ENCODE peak calls at places on chromosomes 13 and 19, in nine cellular contexts. T is astrocyte of the spinal cord, D is pancreas, W is cardiac fibroblast, P is thoracic aorta, B is mammary epithelial cell, C is psoas muscle, G is endodermal cell, H is MM.1S. X is an unnamed sample.

GRCh38 chr13:72565893-72566292 is 161.5 kb downstream of the MZT1 start:
- DNase-seq in D (no peak), B (no peak), H (peak), C (no peak), T (peak), W (peak), G (no peak), P (no peak), X (no peak)

GRCh38 chr13:32587014-32587773 is 942 bp downstream of the PDS5B start:
- DNase-seq in T (peak), C (peak), D (peak), H (peak), W (peak), G (peak), B (peak), P (peak), X (no peak)

GRCh38 chr13:110206170-110206569 is 100.8 kb downstream of the COL4A1 start:
- DNase-seq in P (no peak), C (no peak), W (no peak), D (no peak), G (no peak), B (no peak), T (no peak), H (no peak), X (no peak)

GRCh38 chr13:94534171-94534570 is 54.7 kb upstream of the DCT start:
- DNase-seq in W (no peak), H (no peak), G (no peak), C (no peak), T (peak), P (no peak), D (no peak), B (no peak), X (peak)

GRCh38 chr19:5997371-5997770 is 19.4 kb upstream of the RANBP3 start:
- DNase-seq in C (no peak), W (no peak), D (no peak), H (no peak), P (no peak), T (no peak), G (peak), B (no peak), X (no peak)

GRCh38 chr13:112450567-112451240 is 74.5 kb downstream of the SPACA7 start:
- DNase-seq in B (no peak), G (no peak), T (no peak), P (no peak), H (no peak), W (no peak), C (no peak), D (no peak), X (no peak)

GRCh38 chr13:74794147-74794546 is 659.9 kb upstream of the KLF12 start:
- DNase-seq in G (peak), T (no peak), H (no peak), D (no peak), C (no peak), P (no peak), W (no peak), B (no peak), X (peak)

GRCh38 chr13:50847501-50847900 is 4.0 kb upstream of the DLEU7 start:
- DNase-seq in B (no peak), W (no peak), T (no peak), G (no peak), D (no peak), H (no peak), C (no peak), P (no peak), X (no peak)

GRCh38 chr19:2590630-2591399 is 111.7 kb downstream of the GNG7 start:
- DNase-seq in H (no peak), W (no peak), P (no peak), T (no peak), B (no peak), G (no peak), D (no peak), C (no peak), X (no peak)

GRCh38 chr19:36528921-36529518 is 949 bp upstream of the ZNF260 start:
- DNase-seq in W (no peak), B (peak), H (no peak), T (no peak), C (no peak), G (peak), P (no peak), D (peak), X (no peak)

GRCh38 chr13:102999498-102999897 is 66.7 kb downstream of the SLC10A2 start:
- DNase-seq in D (no peak), B (no peak), T (no peak), W (no peak), P (no peak), H (no peak), C (no peak), G (no peak), X (no peak)

GRCh38 chr19:3095375-3096191 is 1.4 kb downstream of the GNA11 start:
- DNase-seq in W (peak), B (peak), C (no peak), G (peak), D (no peak), H (no peak), T (no peak), P (no peak), X (no peak)

GRCh38 chr19:42255766-42256750 is 1.1 kb upstream of the ERF start:
- DNase-seq in G (peak), C (no peak), D (no peak), H (peak), T (peak), P (no peak), B (no peak), W (peak), X (no peak)

GRCh38 chr19:8096071-8096470 is 43.5 kb downstream of the CCL25 start:
- DNase-seq in D (no peak), T (no peak), P (no peak), C (no peak), W (no peak), B (no peak), G (peak), H (no peak), X (no peak)

GRCh38 chr13:83153833-83154232 is 728.4 kb downstream of the SLITRK1 start:
- DNase-seq in G (no peak), H (peak), D (no peak), C (no peak), W (peak), T (no peak), P (no peak), B (no peak), X (no peak)

GRCh38 chr19:19628499-19629134 is 597 bp upstream of the LPAR2 start:
- DNase-seq in G (peak), H (no peak), P (no peak), B (peak), W (peak), D (peak), T (peak), C (no peak), X (peak)

GRCh38 chr19:8537099-8537498 is 23.1 kb upstream of the ZNF414 start:
- DNase-seq in C (no peak), T (no peak), H (no peak), W (no peak), B (no peak), G (no peak), D (no peak), P (no peak), X (no peak)

GRCh38 chr19:42477933-42478332 is 35.2 kb upstream of the CXCL17 start:
- DNase-seq in P (no peak), T (no peak), G (peak), W (no peak), B (no peak), H (no peak), C (no peak), D (no peak), X (no peak)

GRCh38 chr13:32905864-32906180 is 110.4 kb upstream of the KL start:
- DNase-seq in B (no peak), G (no peak), W (peak), P (no peak), H (peak), C (no peak), T (peak), D (no peak), X (no peak)

GRCh38 chr19:41753159-41753558 is 2.2 kb upstream of the CEACAM6 start:
- DNase-seq in B (peak), W (peak), D (peak), T (no peak), H (peak), P (no peak), C (peak), G (peak), X (no peak)

GRCh38 chr13:109330123-109330522 is 456.3 kb downstream of the IRS2 start:
- DNase-seq in P (no peak), G (no peak), D (no peak), B (no peak), H (no peak), C (no peak), T (no peak), W (no peak), X (no peak)

GRCh38 chr13:68940049-68940448 is 1167.6 kb upstream of the ATXN8OS start:
- DNase-seq in P (no peak), H (no peak), G (no peak), D (no peak), B (no peak), C (no peak), W (no peak), T (no peak), X (peak)

GRCh38 chr13:49731766-49732165 is 40.5 kb upstream of the EBPL start:
- DNase-seq in D (no peak), B (peak), G (no peak), H (no peak), W (peak), C (no peak), P (no peak), T (peak), X (peak)

GRCh38 chr19:54233941-54234340 is 8.6 kb downstream of the LILRA6 start:
- DNase-seq in C (no peak), H (no peak), D (no peak), W (no peak), G (no peak), B (no peak), P (no peak), T (no peak), X (no peak)

GRCh38 chr19:48630289-48631036 is 6.7 kb downstream of the DBP start:
- DNase-seq in P (no peak), W (peak), D (no peak), G (peak), T (peak), H (no peak), C (peak), B (no peak), X (no peak)
- TF ChIP-seq CTCF in P (no peak), W (peak), D (no peak), G (peak), T (peak), H (no peak), C (no peak), B (no peak), X (no peak)

GRCh38 chr19:13060233-13060963 is 42.3 kb downstream of the LYL1 start:
- DNase-seq in D (no peak), H (peak), T (no peak), C (no peak), W (peak), P (no peak), B (peak), G (peak), X (no peak)
- H3K4me3 ChIP-seq in D (peak), H (no peak), T (no peak), C (peak), W (peak), P (peak), B (no peak), G (peak), X (peak)

GRCh38 chr19:15280915-15281683 is 48.9 kb upstream of the EPHX3 start:
- DNase-seq in T (peak), C (peak), G (no peak), P (no peak), D (peak), W (peak), B (peak), H (no peak), X (peak)
- TF ChIP-seq CTCF in T (peak), C (no peak), G (no peak), P (peak), D (no peak), W (peak), B (peak), H (no peak), X (peak)

DNA sequence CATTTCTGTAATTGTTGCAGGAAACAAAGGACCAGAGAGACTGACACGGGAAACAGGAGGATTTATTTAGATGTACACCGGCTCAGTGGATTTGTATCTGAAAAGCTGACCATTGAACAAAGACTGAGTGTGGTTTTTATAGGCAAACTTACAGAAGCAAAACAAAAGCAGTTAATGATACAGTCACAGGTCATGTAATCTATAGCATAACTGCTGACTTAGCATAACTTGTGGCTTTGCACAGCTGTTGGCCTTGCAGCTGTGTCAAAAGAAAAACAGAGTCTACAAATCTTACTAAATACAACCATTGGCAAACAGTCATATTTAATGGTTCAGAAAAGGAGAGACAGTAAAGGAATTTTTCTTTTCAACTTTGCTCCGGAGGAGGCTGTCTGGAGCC is 2.3 kb upstream of the ILF3 start:
- DNase-seq in B (no peak), H (peak), G (no peak), C (no peak), P (no peak), D (no peak), T (no peak), W (no peak), X (no peak)
- H3K4me3 ChIP-seq in B (no peak), H (no peak), G (no peak), C (peak), P (no peak), D (no peak), T (no peak), W (no peak), X (no peak)

GRCh38 chr19:588758-589692 is 656 bp upstream of the HCN2 start:
- DNase-seq in C (no peak), T (no peak), H (no peak), D (no peak), W (no peak), B (no peak), G (peak), P (no peak), X (no peak)
- TF ChIP-seq CTCF in C (no peak), T (no peak), H (no peak), D (no peak), W (no peak), B (no peak), G (no peak), P (no peak), X (no peak)

GRCh38 chr13:77811981-77812380 is 106.7 kb downstream of the EDNRB start:
- DNase-seq in B (no peak), W (no peak), G (no peak), T (no peak), P (no peak), H (no peak), D (no peak), C (no peak), X (no peak)
- H3K4me3 ChIP-seq in B (no peak), W (no peak), G (no peak), T (no peak), P (no peak), H (no peak), D (no peak), C (no peak), X (no peak)

GRCh38 chr19:664913-665443 is 2.0 kb upstream of the RNF126 start:
- DNase-seq in G (peak), W (peak), T (peak), D (peak), P (peak), C (peak), H (peak), B (peak), X (peak)

GRCh38 chr19:676007-676342 is 217 bp upstream of the FSTL3 start:
- DNase-seq in P (no peak), W (no peak), C (no peak), D (no peak), T (no peak), H (no peak), G (no peak), B (no peak), X (no peak)

GRCh38 chr19:674282-675151 is 1.7 kb upstream of the FSTL3 start:
- DNase-seq in H (no peak), T (no peak), W (no peak), C (no peak), B (no peak), P (no peak), G (no peak), D (no peak), X (no peak)

GRCh38 chr19:676343-677105 is at the start of gene FSTL3:
- DNase-seq in P (no peak), D (no peak), B (peak), W (peak), H (no peak), C (peak), G (peak), T (peak), X (peak)

GRCh38 chr19:670609-671075 is 5.5 kb upstream of the FSTL3 start:
- DNase-seq in C (no peak), W (no peak), T (no peak), H (no peak), P (no peak), D (no peak), B (no peak), G (peak), X (no peak)
- TF ChIP-seq CTCF in C (no peak), W (peak), T (no peak), H (peak), P (no peak), D (no peak), B (no peak), G (peak), X (peak)

DNA sequence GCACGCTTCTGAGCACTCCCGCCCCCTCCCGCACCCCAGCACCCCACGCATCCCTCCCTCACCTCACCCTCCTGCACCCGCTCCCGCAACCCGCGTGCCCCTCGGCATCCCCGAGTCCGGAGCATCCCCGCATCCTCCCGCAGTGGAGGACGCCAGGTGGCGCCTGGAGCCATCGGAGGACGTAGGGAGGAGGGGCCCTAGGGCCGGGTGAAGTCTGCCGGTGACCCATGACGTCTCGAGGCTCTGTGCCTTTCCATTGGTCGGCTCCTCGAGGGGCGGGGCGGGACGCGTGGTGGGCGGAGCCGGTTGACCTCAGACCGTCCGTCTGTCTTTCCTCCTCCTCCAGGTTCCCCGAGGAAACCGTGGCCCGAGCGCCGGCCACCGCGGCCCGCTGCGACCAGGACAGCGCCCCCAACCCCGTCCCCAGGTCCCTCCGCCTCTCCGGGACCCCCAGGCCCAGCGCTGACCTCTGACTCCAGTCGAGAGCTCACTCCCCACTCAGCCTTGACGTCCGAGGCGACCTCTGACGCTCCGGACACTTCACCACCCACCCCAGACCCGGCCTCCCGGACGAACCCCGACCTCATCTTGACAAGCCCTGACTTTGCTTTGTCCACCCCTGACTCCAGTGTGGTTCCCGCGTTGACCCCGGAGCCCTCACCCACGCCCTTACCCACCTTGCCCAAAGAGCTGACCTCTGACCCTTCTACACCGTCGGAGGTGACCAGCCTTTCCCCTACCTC is 19.9 kb downstream of the SBK2 start:
- DNase-seq in T (peak), C (peak), B (peak), H (peak), G (peak), D (peak), P (peak), W (peak), X (peak)
- H3K4me3 ChIP-seq in T (peak), C (peak), B (peak), H (peak), G (no peak), D (peak), P (peak), W (peak), X (peak)

GRCh38 chr19:1451916-1452801 is 2.2 kb downstream of the APC2 start:
- DNase-seq in B (no peak), P (no peak), H (no peak), C (no peak), G (peak), W (no peak), D (no peak), T (no peak), X (no peak)

GRCh38 chr19:1455336-1456120 is 5.6 kb downstream of the APC2 start:
- DNase-seq in T (no peak), H (peak), G (peak), W (peak), B (peak), C (no peak), D (peak), P (peak), X (no peak)

GRCh38 chr19:1455002-1455335 is 5.0 kb downstream of the APC2 start:
- DNase-seq in B (peak), T (no peak), G (no peak), W (no peak), D (no peak), C (no peak), P (no peak), H (peak), X (no peak)

GRCh38 chr19:1452802-1453524 is 3.0 kb downstream of the APC2 start:
- DNase-seq in G (peak), B (no peak), C (no peak), H (no peak), T (no peak), W (no peak), P (no peak), D (no peak), X (no peak)

DNA sequence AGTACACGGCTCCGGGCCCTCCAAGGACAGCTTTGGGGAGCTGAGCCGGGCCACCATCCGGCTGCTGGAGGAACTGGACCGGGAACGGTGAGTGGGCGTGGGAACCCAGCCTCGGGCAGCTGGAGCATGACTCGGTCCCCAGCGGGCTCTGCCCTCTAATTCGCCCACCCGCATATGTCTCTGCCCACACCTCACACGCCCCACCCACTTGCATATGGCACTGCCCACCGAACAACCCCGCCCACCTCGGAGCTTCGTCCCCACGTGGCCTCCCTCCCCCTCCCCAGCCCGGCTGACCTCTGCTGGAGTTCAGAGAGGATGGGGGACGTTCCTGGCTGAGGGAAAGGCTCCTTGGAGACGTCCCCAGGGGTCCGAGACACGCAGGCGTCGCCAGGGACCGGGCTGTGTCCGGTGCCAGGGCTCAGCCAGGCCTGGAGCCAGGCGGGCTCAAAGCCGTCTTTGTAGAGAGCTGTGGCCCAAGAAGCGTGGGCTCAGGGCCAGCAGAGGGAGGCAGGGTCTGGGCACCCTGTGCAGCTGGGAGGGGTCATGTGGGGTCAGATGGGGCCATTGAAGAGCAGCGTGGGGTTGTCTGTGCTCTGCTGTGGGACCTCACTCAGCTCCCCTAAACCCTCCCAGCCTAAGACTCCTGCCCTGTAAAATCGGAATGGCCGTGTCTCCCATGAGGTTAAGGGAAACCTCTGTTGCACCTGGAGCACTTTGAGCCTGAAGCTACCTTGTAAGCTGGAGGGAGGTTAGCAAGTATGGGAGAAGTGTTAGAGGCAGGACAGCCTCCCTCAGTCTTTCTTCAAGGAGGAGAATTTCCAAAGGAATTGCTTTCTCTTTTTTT is 3.8 kb downstream of the APC2 start:
- DNase-seq in W (peak), T (no peak), B (no peak), G (peak), P (no peak), H (no peak), C (no peak), D (peak), X (peak)
- TF ChIP-seq CTCF in W (no peak), T (no peak), B (no peak), G (no peak), P (no peak), H (no peak), C (no peak), D (no peak), X (peak)

DNA sequence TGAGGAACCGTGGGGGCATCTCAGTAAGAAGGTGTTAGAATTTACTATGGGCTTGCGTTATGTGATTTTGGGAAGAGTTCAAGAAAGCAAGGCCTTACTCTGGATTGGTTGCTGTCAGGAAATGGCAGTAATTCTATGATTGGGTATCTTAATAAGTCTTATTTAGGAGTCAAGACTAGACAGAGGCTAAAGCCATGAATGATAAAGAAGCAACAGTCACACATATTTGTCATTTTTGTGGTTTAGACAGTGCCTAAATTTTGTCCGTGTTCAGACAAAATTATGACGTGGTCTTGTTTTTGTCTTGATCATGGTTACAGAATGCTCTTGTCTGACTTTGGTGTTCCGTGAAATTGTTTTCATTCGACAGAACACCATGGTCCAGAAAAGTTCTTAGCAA is 886 bp upstream of the SLC46A3 start:
- DNase-seq in D (no peak), G (no peak), P (no peak), T (peak), C (no peak), H (no peak), B (peak), W (peak), X (no peak)
- H3K4me3 ChIP-seq in D (no peak), G (peak), P (peak), T (no peak), C (peak), H (no peak), B (no peak), W (no peak), X (no peak)